ENCODE peak calls at places on chromosomes 16 and 17, in eight cellular contexts. B is CD4-positive, alpha-beta memory T cell; S is fibroblast of the aortic adventitia; U is iPS-NIHi11; R is AG10803; D is stimulated activated naive CD4-positive, alpha-beta T cell treated with Interleukin-2 at 50 U/mL for 16 hours; G is BJ; M is sigmoid colon. N is an unnamed sample.

GRCh38 chr16:50839920-50840729 is 98.2 kb downstream of the CYLD start:
- DNase-seq in B (no peak), S (no peak), U (peak), R (no peak), D (no peak), G (no peak), M (no peak), N (no peak)

GRCh38 chr16:48330847-48331204 is 54.4 kb downstream of the SIAH1 start:
- DNase-seq in B (no peak), S (peak), U (no peak), R (peak), D (no peak), G (no peak), M (no peak), N (no peak)

GRCh38 chr16:2180461-2180860 is 15.9 kb downstream of the CASKIN1 start:
- DNase-seq in B (no peak), S (no peak), U (no peak), R (no peak), D (no peak), G (no peak), M (no peak), N (no peak)

GRCh38 chr17:18250259-18250658 is 8.3 kb downstream of the FLII start:
- DNase-seq in B (no peak), S (no peak), U (peak), R (no peak), D (no peak), G (no peak), M (no peak), N (no peak)

GRCh38 chr17:9258115-9259020 is 237.1 kb downstream of the NTN1 start:
- DNase-seq in B (no peak), S (no peak), U (no peak), R (no peak), D (no peak), G (no peak), M (no peak), N (no peak)

GRCh38 chr16:69311533-69312388 is 611 bp downstream of the VPS4A start:
- DNase-seq in B (no peak), S (no peak), U (peak), R (peak), D (peak), G (no peak), M (peak), N (peak)

GRCh38 chr17:17780941-17781590 is 55.7 kb downstream of the SREBF1 start:
- DNase-seq in B (no peak), S (peak), U (peak), R (no peak), D (no peak), G (no peak), M (peak), N (peak)

GRCh38 chr16:28180660-28181556 is 30.9 kb downstream of the XPO6 start:
- DNase-seq in B (no peak), S (peak), U (no peak), R (peak), D (no peak), G (no peak), M (no peak), N (no peak)

GRCh38 chr16:89115216-89115949 is 21.7 kb downstream of the ACSF3 start:
- DNase-seq in B (peak), S (no peak), U (no peak), R (no peak), D (peak), G (no peak), M (peak), N (no peak)

GRCh38 chr16:20849587-20850390 is 43.5 kb downstream of the REXO5 start:
- DNase-seq in B (peak), S (peak), U (peak), R (peak), D (peak), G (no peak), M (peak), N (peak)

GRCh38 chr16:66081967-66082366 is 284.5 kb upstream of the CDH5 start:
- DNase-seq in B (no peak), S (peak), U (peak), R (peak), D (no peak), G (peak), M (no peak), N (no peak)

GRCh38 chr17:50534222-50534978 is 1.9 kb downstream of the EPN3 start:
- DNase-seq in B (no peak), S (no peak), U (peak), R (no peak), D (peak), G (no peak), M (no peak), N (peak)

GRCh38 chr17:61337247-61337812 is 62.3 kb upstream of the TBX2 start:
- DNase-seq in B (no peak), S (no peak), U (no peak), R (no peak), D (no peak), G (no peak), M (no peak), N (no peak)

GRCh38 chr17:47896672-47897490 is 845 bp downstream of the SP2 start:
- DNase-seq in B (no peak), S (peak), U (no peak), R (peak), D (no peak), G (no peak), M (no peak), N (no peak)

GRCh38 chr16:89623511-89624232 is 10.2 kb downstream of the DPEP1 start:
- DNase-seq in B (no peak), S (peak), U (no peak), R (peak), D (no peak), G (no peak), M (no peak), N (no peak)

GRCh38 chr17:57264776-57265175 is 8.5 kb downstream of the MSI2 start:
- DNase-seq in B (no peak), S (no peak), U (no peak), R (no peak), D (no peak), G (no peak), M (no peak), N (no peak)

GRCh38 chr17:17782425-17783120 is 54.2 kb downstream of the SREBF1 start:
- DNase-seq in B (no peak), S (no peak), U (no peak), R (no peak), D (no peak), G (no peak), M (no peak), N (peak)

GRCh38 chr17:64627797-64628196 is 34.3 kb downstream of the SMURF2 start:
- DNase-seq in B (no peak), S (no peak), U (no peak), R (no peak), D (no peak), G (no peak), M (no peak), N (no peak)

GRCh38 chr16:22634913-22635312 is 124.2 kb downstream of the NPIPB5 start:
- DNase-seq in B (no peak), S (no peak), U (peak), R (no peak), D (no peak), G (no peak), M (no peak), N (peak)

GRCh38 chr16:77758046-77758445 is 30.3 kb upstream of the VAT1L start:
- DNase-seq in B (no peak), S (no peak), U (no peak), R (no peak), D (no peak), G (no peak), M (no peak), N (no peak)

GRCh38 chr16:80260906-80261311 is 279.9 kb upstream of the DYNLRB2 start:
- DNase-seq in B (no peak), S (no peak), U (no peak), R (no peak), D (no peak), G (no peak), M (no peak), N (no peak)

GRCh38 chr16:13110124-13110796 is 208.9 kb downstream of the SHISA9 start:
- DNase-seq in B (no peak), S (no peak), U (peak), R (peak), D (no peak), G (peak), M (peak), N (peak)

GRCh38 chr17:56939869-56940484 is 20.9 kb downstream of the COIL start:
- DNase-seq in B (peak), S (peak), U (peak), R (peak), D (no peak), G (no peak), M (no peak), N (peak)

GRCh38 chr16:23448392-23448791 is 4.6 kb downstream of the COG7 start:
- DNase-seq in B (no peak), S (peak), U (no peak), R (no peak), D (no peak), G (no peak), M (no peak), N (no peak)

GRCh38 chr17:43906951-43907424 is 348 bp downstream of the MPP2 start:
- DNase-seq in B (peak), S (no peak), U (no peak), R (no peak), D (no peak), G (no peak), M (peak), N (peak)

GRCh38 chr17:40035162-40035559 is 19.0 kb downstream of the MED24 start:
- DNase-seq in B (no peak), S (peak), U (peak), R (peak), D (no peak), G (no peak), M (no peak), N (peak)

GRCh38 chr16:79097090-79097489 is 503.4 kb downstream of the MAF start:
- DNase-seq in B (no peak), S (no peak), U (no peak), R (no peak), D (no peak), G (no peak), M (no peak), N (no peak)

GRCh38 chr16:68309798-68310197 is 948 bp downstream of the SLC7A6OS start:
- DNase-seq in B (peak), S (no peak), U (no peak), R (no peak), D (no peak), G (no peak), M (peak), N (no peak)

GRCh38 chr17:56912105-56912999 is 1.5 kb downstream of the TRIM25 start:
- DNase-seq in B (no peak), S (peak), U (no peak), R (peak), D (peak), G (no peak), M (peak), N (no peak)

GRCh38 chr16:18969050-18969854 is 14.5 kb upstream of the TMC7 start:
- DNase-seq in B (peak), S (peak), U (peak), R (peak), D (peak), G (no peak), M (peak), N (peak)

GRCh38 chr17:72122002-72122310 is 1.1 kb downstream of the SOX9 start:
- DNase-seq in B (no peak), S (no peak), U (peak), R (no peak), D (no peak), G (no peak), M (no peak), N (no peak)

GRCh38 chr17:72928454-72929136 is 163.9 kb downstream of the SLC39A11 start:
- DNase-seq in B (no peak), S (no peak), U (no peak), R (no peak), D (no peak), G (no peak), M (no peak), N (no peak)

GRCh38 chr17:78450696-78451344 is 72.4 kb downstream of the PGS1 start:
- DNase-seq in B (no peak), S (no peak), U (no peak), R (no peak), D (no peak), G (no peak), M (no peak), N (no peak)

GRCh38 chr16:57761301-57761700 is 25.7 kb downstream of the KATNB1 start:
- DNase-seq in B (no peak), S (no peak), U (no peak), R (no peak), D (no peak), G (no peak), M (no peak), N (no peak)

GRCh38 chr16:11105038-11105903 is 150.7 kb downstream of the SOCS1 start:
- DNase-seq in B (no peak), S (peak), U (no peak), R (peak), D (peak), G (peak), M (peak), N (no peak)

GRCh38 chr17:79374807-79375206 is 236.0 kb downstream of the RBFOX3 start:
- DNase-seq in B (no peak), S (no peak), U (no peak), R (no peak), D (no peak), G (no peak), M (no peak), N (no peak)

GRCh38 chr17:36854982-36855381 is 82.3 kb upstream of the LHX1 start:
- DNase-seq in B (no peak), S (no peak), U (no peak), R (no peak), D (no peak), G (no peak), M (no peak), N (no peak)

GRCh38 chr16:84879569-84880487 is 60.0 kb downstream of the CRISPLD2 start:
- DNase-seq in B (no peak), S (peak), U (no peak), R (no peak), D (no peak), G (no peak), M (no peak), N (no peak)

GRCh38 chr16:7839568-7839967 is 506.9 kb downstream of the RBFOX1 start:
- DNase-seq in B (no peak), S (no peak), U (no peak), R (no peak), D (no peak), G (no peak), M (no peak), N (no peak)

N was measured in WTC11.